ENCODE peak calls at places on chromosomes 12 and 14, in seven cellular contexts. V is H9, Z is H1, B is IMR-90, N is neuronal stem cell, U is mesendoderm, L is mesenchymal stem cell. T is an unnamed sample.

GRCh38 chr12:112908548-112908947 is 1.8 kb downstream of the OAS1 start:
- DNase-seq in Z (no peak), N (no peak), B (no peak), V (no peak), U (no peak), L (no peak), T (no peak)

GRCh38 chr12:71556881-71557280 is 106.8 kb downstream of the ZFC3H1 start:
- DNase-seq in U (peak), B (peak), L (peak), Z (no peak), N (no peak), V (peak), T (peak)

GRCh38 chr14:35855886-35856481 is 29.8 kb downstream of the BRMS1L start:
- DNase-seq in L (no peak), B (no peak), N (no peak), V (no peak), Z (no peak), U (peak), T (no peak)

GRCh38 chr14:21997300-21997699 is 323.7 kb upstream of the OR4E1 start:
- DNase-seq in L (peak), U (peak), B (peak), Z (no peak), N (peak), V (peak), T (peak)

GRCh38 chr14:92785601-92786426 is 8.3 kb upstream of the GOLGA5 start:
- DNase-seq in N (no peak), Z (no peak), B (peak), U (peak), V (peak), L (peak), T (peak)

GRCh38 chr12:71760471-71760870 is 5.8 kb downstream of the RAB21 start:
- DNase-seq in N (no peak), B (no peak), L (no peak), V (no peak), U (no peak), Z (no peak), T (no peak)

GRCh38 chr12:132610051-132610759 is at the start of gene LRCOL1:
- DNase-seq in B (peak), U (no peak), N (no peak), L (peak), V (peak), Z (no peak), T (no peak)

GRCh38 chr12:39846971-39847661 is 227.5 kb upstream of the ABCD2 start:
- DNase-seq in B (peak), L (no peak), N (no peak), Z (no peak), V (no peak), U (peak), T (peak)

GRCh38 chr12:46710125-46710743 is 115.6 kb downstream of the SLC38A4 start:
- DNase-seq in L (no peak), U (no peak), Z (no peak), B (no peak), N (no peak), V (no peak), T (no peak)

GRCh38 chr12:65200007-65200665 is 30.8 kb downstream of the LEMD3 start:
- DNase-seq in L (no peak), Z (no peak), B (peak), N (no peak), V (no peak), U (no peak), T (no peak)

GRCh38 chr14:73988065-73988464 is 31.0 kb downstream of the ENTPD5 start:
- DNase-seq in Z (no peak), L (no peak), N (no peak), U (no peak), V (no peak), B (no peak), T (no peak)

GRCh38 chr14:22476005-22476751 is 112.8 kb downstream of the DAD1 start:
- DNase-seq in N (no peak), V (no peak), U (peak), B (no peak), Z (no peak), L (no peak), T (no peak)

GRCh38 chr12:89181271-89181920 is 170.9 kb downstream of the DUSP6 start:
- DNase-seq in Z (no peak), B (peak), N (no peak), U (no peak), L (peak), V (no peak), T (peak)

GRCh38 chr14:96592591-96593388 is 90.6 kb downstream of the PAPOLA start:
- DNase-seq in Z (peak), U (no peak), L (no peak), N (peak), B (peak), V (no peak), T (peak)

GRCh38 chr12:38138225-38139221 is 178.1 kb upstream of the ALG10B start:
- DNase-seq in L (peak), V (peak), B (peak), U (peak), Z (peak), N (peak), T (peak)

GRCh38 chr14:46048127-46048526 is 603.5 kb downstream of the RPL10L start:
- DNase-seq in V (peak), Z (peak), N (peak), L (peak), U (peak), B (peak), T (peak)

GRCh38 chr12:6507102-6507998 is 13.4 kb downstream of the NCAPD2 start:
- DNase-seq in B (peak), U (peak), L (no peak), V (peak), Z (peak), N (no peak), T (no peak)

GRCh38 chr14:63800083-63800482 is 52.7 kb upstream of the SYNE2 start:
- DNase-seq in L (no peak), N (no peak), U (no peak), V (no peak), Z (no peak), B (no peak), T (no peak)

GRCh38 chr14:54691525-54692260 is 124.8 kb downstream of the SAMD4A start:
- DNase-seq in Z (peak), L (peak), N (peak), V (peak), B (peak), U (peak), T (peak)

GRCh38 chr12:130083746-130084145 is 78.5 kb upstream of the FZD10 start:
- DNase-seq in L (no peak), V (no peak), N (no peak), U (no peak), Z (no peak), B (no peak), T (no peak)

GRCh38 chr12:47817272-47818006 is 2.3 kb downstream of the HDAC7 start:
- DNase-seq in N (no peak), V (no peak), B (no peak), U (no peak), Z (no peak), L (peak), T (no peak)

GRCh38 chr12:124453419-124454351 is 113.7 kb downstream of the NCOR2 start:
- DNase-seq in L (peak), N (no peak), U (peak), V (no peak), Z (no peak), B (peak), T (peak)

GRCh38 chr12:124633269-124633953 is 66.0 kb upstream of the NCOR2 start:
- DNase-seq in Z (no peak), N (no peak), B (peak), V (no peak), U (no peak), L (no peak), T (no peak)

GRCh38 chr12:11561416-11561815 is 88.1 kb upstream of the ETV6 start:
- DNase-seq in L (no peak), B (no peak), U (no peak), V (no peak), Z (no peak), N (no peak), T (peak)

GRCh38 chr12:51812871-51813270 is 35.6 kb downstream of the FIGNL2 start:
- DNase-seq in N (no peak), L (no peak), U (no peak), V (no peak), Z (no peak), B (no peak), T (no peak)

GRCh38 chr14:90381011-90381790 is 15.6 kb upstream of the CALM1 start:
- DNase-seq in B (no peak), U (no peak), V (no peak), Z (no peak), L (peak), N (no peak), T (no peak)

GRCh38 chr12:110234197-110235154 is 46.6 kb upstream of the ATP2A2 start:
- DNase-seq in L (peak), N (no peak), U (no peak), B (no peak), V (no peak), Z (no peak), T (no peak)

GRCh38 chr14:50320279-50320678 is 8.2 kb downstream of the DMAC2L start:
- DNase-seq in V (no peak), Z (no peak), L (peak), U (no peak), N (no peak), B (peak), T (peak)

GRCh38 chr14:105165134-105165704 is 3.4 kb downstream of the JAG2 start:
- DNase-seq in Z (no peak), L (no peak), U (no peak), B (no peak), V (no peak), N (no peak), T (no peak)

GRCh38 chr12:116236148-116236731 is 41.3 kb downstream of the MED13L start:
- DNase-seq in N (no peak), U (peak), Z (no peak), B (peak), V (no peak), L (peak), T (peak)

GRCh38 chr12:53838978-53839377 is 87.2 kb upstream of the CISTR start:
- DNase-seq in B (no peak), L (no peak), Z (no peak), V (no peak), U (no peak), N (no peak), T (no peak)

GRCh38 chr12:53840316-53840715 is 88.5 kb upstream of the CISTR start:
- DNase-seq in N (no peak), V (no peak), U (no peak), Z (no peak), B (no peak), L (no peak), T (no peak)

GRCh38 chr12:53836119-53836655 is 84.4 kb upstream of the CISTR start:
- DNase-seq in Z (no peak), B (no peak), N (no peak), V (no peak), U (no peak), L (no peak), T (peak)
- H2BK120ac ChIP-seq in Z (no peak), B (no peak), N (no peak), V (no peak), U (no peak), L (no peak), T (no peak)

GRCh38 chr14:101851716-101852395 is 90.3 kb downstream of the PPP2R5C start:
- DNase-seq in U (no peak), V (no peak), B (no peak), L (no peak), N (no peak), Z (no peak), T (no peak)

GRCh38 chr14:101855958-101856357 is 94.4 kb downstream of the PPP2R5C start:
- DNase-seq in B (no peak), Z (no peak), N (no peak), V (no peak), U (no peak), L (no peak), T (no peak)

GRCh38 chr14:101852785-101853184 is 91.3 kb downstream of the PPP2R5C start:
- DNase-seq in U (no peak), N (no peak), B (no peak), Z (no peak), V (no peak), L (no peak), T (no peak)

GRCh38 chr14:101853455-101854018 is 92.0 kb downstream of the PPP2R5C start:
- DNase-seq in B (no peak), U (no peak), N (no peak), L (no peak), V (no peak), Z (no peak), T (no peak)

GRCh38 chr14:101854366-101854765 is 92.9 kb downstream of the PPP2R5C start:
- DNase-seq in U (peak), B (peak), N (no peak), Z (no peak), V (no peak), L (peak), T (no peak)
- H2BK120ac ChIP-seq in U (no peak), B (no peak), N (no peak), Z (no peak), V (no peak), L (no peak), T (no peak)

DNA sequence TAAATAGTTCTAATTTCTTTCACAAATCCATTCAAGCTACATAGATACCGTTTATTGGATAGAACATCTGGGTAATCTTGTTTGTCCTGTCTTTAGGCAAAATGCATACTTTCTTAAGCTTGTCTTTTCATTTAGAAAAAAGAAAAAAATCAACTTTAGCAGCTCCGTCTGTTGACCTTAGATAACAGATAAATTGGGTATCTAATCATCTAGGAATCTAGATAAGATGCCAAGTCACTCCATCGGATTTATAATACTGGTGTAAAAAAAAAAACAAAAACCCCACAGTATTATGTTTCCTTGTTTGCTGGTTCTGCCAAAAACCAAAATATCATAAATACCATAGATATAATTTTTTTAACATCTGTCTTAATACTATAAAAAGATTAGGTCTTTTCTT is 82.8 kb downstream of the ANO6 start:
- DNase-seq in U (peak), Z (no peak), L (no peak), B (no peak), V (no peak), N (no peak), T (no peak)
- H2BK120ac ChIP-seq in U (no peak), Z (no peak), L (no peak), B (no peak), V (no peak), N (no peak), T (no peak)

GRCh38 chr14:32978691-32979255 is 40.1 kb downstream of the NPAS3 start:
- DNase-seq in Z (no peak), N (no peak), V (no peak), L (no peak), B (no peak), U (no peak), T (peak)
- H2BK120ac ChIP-seq in Z (no peak), N (no peak), V (no peak), L (no peak), B (no peak), U (no peak), T (no peak)

DNA sequence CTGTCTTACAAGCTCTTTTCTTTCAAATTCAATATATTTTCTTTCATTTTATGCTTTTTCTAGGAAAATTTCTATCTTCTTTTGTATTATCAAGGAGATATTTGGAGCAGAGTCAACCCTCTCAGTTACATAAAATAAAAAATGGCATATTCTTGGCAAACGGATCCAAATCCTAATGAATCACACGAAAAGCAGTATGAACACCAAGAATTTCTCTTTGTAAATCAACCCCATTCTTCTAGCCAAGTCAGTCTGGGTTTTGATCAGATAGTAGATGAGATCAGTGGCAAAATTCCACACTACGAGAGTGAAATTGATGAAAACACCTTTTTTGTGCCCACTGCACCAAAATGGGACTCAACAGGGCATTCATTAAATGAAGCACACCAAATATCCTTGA is 20.6 kb downstream of the PIK3C2G start:
- DNase-seq in V (no peak), B (no peak), Z (no peak), U (no peak), N (no peak), L (no peak), T (no peak)
- H2BK120ac ChIP-seq in V (no peak), B (no peak), Z (no peak), U (no peak), N (no peak), L (no peak), T (no peak)

GRCh38 chr12:3333583-3333982 is 157.4 kb upstream of the PRMT8 start:
- DNase-seq in B (no peak), V (peak), N (no peak), L (no peak), Z (peak), U (peak), T (no peak)

GRCh38 chr12:3332190-3332589 is 158.8 kb upstream of the PRMT8 start:
- DNase-seq in L (peak), N (no peak), B (peak), Z (no peak), U (no peak), V (no peak), T (no peak)

GRCh38 chr12:3329361-3329760 is 161.6 kb upstream of the PRMT8 start:
- DNase-seq in U (no peak), B (no peak), Z (no peak), N (no peak), L (no peak), V (no peak), T (no peak)

GRCh38 chr12:3328571-3328970 is 162.4 kb upstream of the PRMT8 start:
- DNase-seq in L (no peak), U (no peak), Z (no peak), N (no peak), V (no peak), B (no peak), T (no peak)

DNA sequence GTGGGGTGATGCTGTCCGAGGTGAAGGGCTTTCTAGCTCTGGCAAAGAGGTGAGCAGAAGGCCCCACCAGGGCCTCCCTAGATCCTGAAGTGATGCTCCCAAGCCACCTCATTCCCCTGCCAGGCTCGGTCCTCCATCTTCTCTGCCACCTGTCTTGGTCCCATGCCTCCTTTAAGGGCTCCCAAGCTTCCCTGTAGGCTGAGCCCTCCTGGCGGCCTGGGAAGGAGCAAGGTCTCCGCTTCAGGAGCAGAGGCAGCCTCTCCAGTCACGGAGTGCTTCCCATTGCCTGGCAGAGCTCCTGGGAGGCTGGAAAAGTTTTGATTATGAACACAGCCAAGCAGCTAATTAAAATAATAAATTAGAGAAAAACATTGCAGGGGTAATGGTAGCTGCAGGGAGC is 160.0 kb upstream of the PRMT8 start:
- DNase-seq in Z (no peak), B (no peak), L (no peak), U (no peak), V (no peak), N (no peak), T (no peak)
- H2BK120ac ChIP-seq in Z (no peak), B (no peak), L (no peak), U (no peak), V (no peak), N (no peak), T (no peak)

DNA sequence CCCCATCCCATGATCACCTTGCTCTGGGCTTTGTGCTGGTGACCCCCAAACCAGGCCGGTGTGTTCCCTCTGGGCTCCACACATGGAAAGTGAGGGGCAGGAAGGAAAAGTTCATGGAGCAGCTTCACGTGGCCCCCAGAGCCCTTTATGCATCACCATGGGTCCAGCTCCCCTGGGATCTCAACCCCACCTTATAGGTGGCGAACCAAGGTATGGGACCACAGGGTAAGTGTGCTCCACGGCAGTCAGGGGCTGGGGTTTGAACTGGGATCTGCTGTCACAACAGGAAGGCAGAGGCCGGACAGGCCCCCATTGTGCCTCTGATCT is 7.4 kb upstream of the BEGAIN start:
- DNase-seq in V (no peak), N (no peak), B (no peak), U (no peak), L (no peak), Z (no peak), T (no peak)
- H2BK120ac ChIP-seq in V (no peak), N (no peak), B (no peak), U (no peak), L (no peak), Z (no peak), T (no peak)

T was measured in trophoblast cell.